ENCODE peak calls at places on chromosomes 11 and 22, in ten cellular contexts. R is mucosa of descending colon; W is fibroblast of lung; M is CD4-positive, CD25-positive, alpha-beta regulatory T cell; N is adipocyte; E is sigmoid colon; F is Peyer's patch; P is SJSA1; U is endothelial cell of umbilical vein; H is upper lobe of left lung. Y is an unnamed sample. For H3K36me3, the result is how much of the 10 kb centered on the place peaks cover.

GRCh38 chr11:2569321-2569721 is 124.5 kb downstream of the KCNQ1 start:
- DNase-seq in R (peak), W (no peak), M (no peak), N (peak), E (peak), F (no peak), P (no peak), U (no peak), H (peak), Y (no peak)

GRCh38 chr11:74570266-74571061 is 21.9 kb upstream of the POLD3 start:
- DNase-seq in R (no peak), W (peak), M (peak), N (peak), E (no peak), F (peak), P (no peak), U (peak), H (no peak), Y (no peak)

GRCh38 chr11:133900176-133901105 is 55.1 kb upstream of the SPATA19 start:
- DNase-seq in R (no peak), W (no peak), M (no peak), N (no peak), E (peak), F (peak), P (no peak), U (no peak), H (no peak), Y (no peak)

GRCh38 chr11:6259638-6260019 is at the start of gene CCKBR:
- DNase-seq in R (peak), W (no peak), M (peak), N (no peak), E (peak), F (no peak), P (no peak), U (no peak), H (peak), Y (peak)

GRCh38 chr11:84819128-84819527 is 808.0 kb downstream of the DLG2 start:
- DNase-seq in R (no peak), W (no peak), M (no peak), N (peak), E (no peak), F (no peak), P (no peak), U (no peak), H (no peak), Y (no peak)

GRCh38 chr11:18239655-18240054 is 3.1 kb upstream of the SAA4 start:
- DNase-seq in R (no peak), W (no peak), M (no peak), N (no peak), E (no peak), F (no peak), P (no peak), U (no peak), H (no peak), Y (no peak)

GRCh38 chr11:65501530-65502273 is 2.9 kb downstream of the MALAT1 start:
- DNase-seq in R (no peak), W (peak), M (peak), N (peak), E (peak), F (peak), P (no peak), U (peak), H (no peak), Y (no peak)

GRCh38 chr11:46553746-46554204 is 40.0 kb downstream of the AMBRA1 start:
- DNase-seq in R (no peak), W (no peak), M (no peak), N (no peak), E (no peak), F (no peak), P (no peak), U (peak), H (no peak), Y (no peak)

GRCh38 chr11:75655619-75656018 is 13.2 kb downstream of the MAP6 start:
- DNase-seq in R (no peak), W (no peak), M (no peak), N (peak), E (no peak), F (no peak), P (no peak), U (no peak), H (no peak), Y (no peak)

GRCh38 chr11:58004664-58005063 is 19.0 kb upstream of the OR9Q1 start:
- DNase-seq in R (no peak), W (no peak), M (no peak), N (no peak), E (no peak), F (no peak), P (no peak), U (peak), H (no peak), Y (no peak)

GRCh38 chr22:46984751-46985506 is 222.5 kb downstream of the TBC1D22A start:
- DNase-seq in R (no peak), W (peak), M (no peak), N (peak), E (no peak), F (peak), P (no peak), U (peak), H (no peak), Y (peak)

GRCh38 chr11:88179141-88179540 is 3.9 kb upstream of the RAB38 start:
- DNase-seq in R (no peak), W (no peak), M (no peak), N (no peak), E (no peak), F (no peak), P (no peak), U (no peak), H (no peak), Y (no peak)

GRCh38 chr11:117449111-117449693 is 121.5 kb downstream of the CEP164 start:
- DNase-seq in R (no peak), W (no peak), M (no peak), N (no peak), E (peak), F (no peak), P (peak), U (no peak), H (no peak), Y (no peak)

GRCh38 chr11:126991596-126991995 is 9.0 kb downstream of the KIRREL3 start:
- DNase-seq in R (no peak), W (no peak), M (no peak), N (peak), E (no peak), F (no peak), P (no peak), U (no peak), H (no peak), Y (no peak)

GRCh38 chr11:61828629-61829407 is 718 bp downstream of the FADS2 start:
- DNase-seq in R (no peak), W (peak), M (no peak), N (peak), E (peak), F (no peak), P (no peak), U (peak), H (peak), Y (no peak)

GRCh38 chr22:29658171-29658570 is 54.7 kb downstream of the NF2 start:
- DNase-seq in R (no peak), W (no peak), M (no peak), N (no peak), E (no peak), F (no peak), P (no peak), U (no peak), H (no peak), Y (no peak)

GRCh38 chr11:65169164-65169641 is 830 bp upstream of the SPDYC start:
- DNase-seq in R (no peak), W (no peak), M (no peak), N (no peak), E (no peak), F (peak), P (peak), U (peak), H (no peak), Y (no peak)

GRCh38 chr22:17205432-17205831 is 13.8 kb downstream of the ADA2 start:
- DNase-seq in R (no peak), W (no peak), M (peak), N (no peak), E (no peak), F (no peak), P (no peak), U (no peak), H (no peak), Y (no peak)

GRCh38 chr11:47797633-47798032 is 30.5 kb upstream of the FNBP4 start:
- DNase-seq in R (no peak), W (peak), M (no peak), N (no peak), E (no peak), F (no peak), P (no peak), U (peak), H (no peak), Y (no peak)

GRCh38 chr11:96014234-96014633 is 90.3 kb upstream of the MTMR2 start:
- DNase-seq in R (no peak), W (peak), M (peak), N (peak), E (no peak), F (no peak), P (no peak), U (no peak), H (no peak), Y (no peak)

GRCh38 chr11:114072978-114073377 is 13.5 kb downstream of the ZBTB16 start:
- DNase-seq in R (no peak), W (no peak), M (no peak), N (no peak), E (peak), F (no peak), P (no peak), U (no peak), H (no peak), Y (peak)

GRCh38 chr11:110069158-110069737 is 23.9 kb upstream of the ZC3H12C start:
- DNase-seq in R (peak), W (peak), M (no peak), N (peak), E (peak), F (peak), P (peak), U (peak), H (no peak), Y (no peak)

GRCh38 chr11:76185511-76185910 is 20.8 kb downstream of the WNT11 start:
- DNase-seq in R (no peak), W (no peak), M (no peak), N (no peak), E (no peak), F (no peak), P (no peak), U (no peak), H (no peak), Y (no peak)

GRCh38 chr11:68262544-68262827 is 9.3 kb downstream of the C11orf24 start:
- DNase-seq in R (no peak), W (no peak), M (no peak), N (no peak), E (no peak), F (no peak), P (no peak), U (no peak), H (no peak), Y (no peak)

GRCh38 chr22:31097941-31098632 is 9.3 kb downstream of the SELENOM start:
- DNase-seq in R (no peak), W (no peak), M (no peak), N (no peak), E (no peak), F (no peak), P (no peak), U (no peak), H (no peak), Y (no peak)

GRCh38 chr22:31096637-31097274 is 10.6 kb downstream of the SELENOM start:
- DNase-seq in R (peak), W (no peak), M (no peak), N (no peak), E (no peak), F (no peak), P (peak), U (no peak), H (peak), Y (no peak)

GRCh38 chr22:31094741-31095140 is 12.6 kb downstream of the SELENOM start:
- DNase-seq in R (no peak), W (no peak), M (no peak), N (no peak), E (no peak), F (no peak), P (no peak), U (no peak), H (no peak), Y (no peak)

GRCh38 chr22:31093956-31094622 is 13.0 kb downstream of the SMTN start:
- DNase-seq in R (no peak), W (no peak), M (no peak), N (no peak), E (peak), F (no peak), P (peak), U (no peak), H (no peak), Y (no peak)

DNA sequence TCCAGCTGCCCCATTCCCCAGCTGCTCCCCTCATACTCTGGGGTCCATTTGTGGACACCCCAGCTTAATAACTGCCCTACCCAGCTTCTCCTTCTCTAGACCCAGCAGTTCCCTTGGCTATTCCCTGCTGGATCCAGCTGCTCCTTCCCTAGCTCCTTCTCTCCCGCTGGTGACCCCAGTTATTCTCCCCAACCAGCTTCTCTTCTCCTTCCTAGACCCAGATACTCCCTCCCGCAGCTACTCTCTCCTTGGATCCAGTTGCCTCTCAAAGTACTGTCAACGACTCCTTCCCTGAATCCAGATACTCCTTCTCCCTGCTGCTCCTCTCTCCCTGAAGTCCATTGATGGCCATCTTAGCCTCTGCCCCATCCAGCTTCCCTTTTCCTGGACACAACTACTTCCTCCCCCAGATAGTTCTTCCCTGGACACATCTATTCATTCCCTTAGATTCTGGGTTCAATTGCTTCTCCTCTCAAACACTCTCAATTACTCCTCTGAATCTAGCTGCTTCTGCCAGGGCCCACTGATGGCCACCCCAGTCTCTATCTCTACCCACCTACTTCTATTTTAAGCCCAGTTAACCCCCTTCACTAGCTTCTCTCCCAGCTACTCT is 11.6 kb downstream of the SELENOM start:
- DNase-seq in R (no peak), W (no peak), M (no peak), N (no peak), E (no peak), F (no peak), P (no peak), U (no peak), H (no peak), Y (no peak)
- H3K36me3 ChIP-seq in R (under half), W (half or more), M (under half), N (half or more), E (half or more), F (under half), P (half or more), U (half or more), H (half or more), Y (under half)

DNA sequence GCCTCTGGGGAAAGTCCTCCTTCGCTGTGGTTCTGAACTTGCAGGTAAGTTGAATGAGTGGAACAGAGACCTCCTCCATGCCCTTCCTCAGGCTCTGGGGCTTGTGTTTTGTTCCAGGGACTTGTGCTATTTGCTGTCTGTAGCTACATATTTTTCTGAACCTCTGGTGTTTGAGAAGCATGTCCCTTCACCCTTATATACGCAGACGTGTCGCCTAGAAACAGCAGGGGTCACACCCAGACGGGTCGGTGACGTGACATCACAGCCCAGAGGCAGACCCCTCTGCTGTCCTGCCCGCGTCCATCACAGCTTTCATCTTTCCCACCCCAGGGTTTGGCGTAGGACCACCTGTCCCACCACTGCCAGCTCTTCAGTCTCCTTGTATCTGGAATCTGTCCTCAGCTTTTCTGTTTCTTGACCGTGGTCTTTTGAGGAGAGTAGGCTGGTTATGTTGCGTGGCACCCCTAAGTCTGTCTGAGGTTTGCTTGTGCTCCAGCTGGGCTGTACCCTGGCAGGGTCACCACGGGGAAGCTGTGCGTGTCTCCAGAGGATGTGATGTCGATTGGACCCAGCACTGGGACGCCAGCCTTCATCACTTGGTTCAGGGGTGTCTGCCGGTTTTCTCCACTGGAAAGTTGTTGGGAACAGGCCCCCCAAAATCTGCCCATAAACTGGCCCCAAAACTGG is 13.4 kb upstream of the MUC5B start:
- DNase-seq in R (peak), W (no peak), M (no peak), N (no peak), E (peak), F (peak), P (no peak), U (no peak), H (no peak), Y (no peak)
- H3K36me3 ChIP-seq in R (under half), W (under half), M (under half), N (under half), E (under half), F (under half), P (under half), U (under half), H (under half), Y (under half)

DNA sequence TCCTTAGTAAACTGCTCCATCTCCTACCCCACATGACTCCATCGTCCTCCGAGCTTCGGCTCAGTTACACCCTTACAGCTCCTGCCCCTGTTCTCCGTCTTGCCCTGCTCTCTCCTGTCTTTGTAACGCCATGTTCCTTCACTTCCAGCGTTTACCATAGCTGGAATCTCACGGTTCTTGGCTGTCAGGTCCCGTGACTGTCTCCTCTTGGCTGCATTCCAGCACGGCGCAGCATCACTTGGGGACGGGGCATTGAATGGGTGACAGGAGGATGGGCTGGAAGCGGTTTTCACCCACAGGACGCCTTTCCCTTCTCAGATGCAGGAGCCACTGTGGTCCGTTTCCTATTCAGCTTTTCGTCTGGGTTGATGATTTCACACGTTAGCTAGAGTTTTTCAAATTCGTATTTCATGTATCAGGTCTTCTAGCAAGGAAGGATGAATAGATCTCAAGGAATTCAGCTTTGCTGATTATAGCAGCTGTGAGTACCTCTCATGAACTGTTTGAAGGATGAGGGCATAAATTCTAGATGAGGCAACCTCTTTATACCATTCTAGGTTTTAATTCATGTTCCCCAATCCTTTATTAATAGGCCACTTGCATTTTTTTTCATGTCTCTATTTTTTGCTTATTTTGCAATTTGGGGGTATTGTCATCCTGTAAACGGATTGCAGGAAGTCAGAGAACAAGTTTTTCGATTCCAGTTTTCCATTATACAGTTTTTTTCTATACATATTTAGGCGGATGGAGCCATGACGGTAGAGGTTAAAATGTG is 29.1 kb downstream of the ZBED4 start:
- DNase-seq in R (no peak), W (no peak), M (no peak), N (no peak), E (no peak), F (no peak), P (no peak), U (no peak), H (no peak), Y (no peak)
- H3K36me3 ChIP-seq in R (under half), W (under half), M (under half), N (under half), E (under half), F (under half), P (under half), U (under half), H (under half), Y (under half)

GRCh38 chr11:490186-490929 is 16.7 kb downstream of the RNH1 start:
- DNase-seq in R (peak), W (no peak), M (no peak), N (no peak), E (no peak), F (no peak), P (no peak), U (no peak), H (peak), Y (no peak)

GRCh38 chr11:488992-489391 is 18.1 kb downstream of the RNH1 start:
- DNase-seq in R (peak), W (no peak), M (no peak), N (no peak), E (no peak), F (no peak), P (no peak), U (no peak), H (peak), Y (no peak)

GRCh38 chr11:490930-491260 is 16.1 kb downstream of the RNH1 start:
- DNase-seq in R (peak), W (no peak), M (no peak), N (no peak), E (no peak), F (no peak), P (no peak), U (no peak), H (no peak), Y (no peak)

GRCh38 chr11:488579-488978 is 18.5 kb downstream of the RNH1 start:
- DNase-seq in R (no peak), W (no peak), M (no peak), N (no peak), E (no peak), F (no peak), P (no peak), U (no peak), H (peak), Y (no peak)

GRCh38 chr11:489610-490185 is 17.3 kb downstream of the RNH1 start:
- DNase-seq in R (peak), W (no peak), M (no peak), N (no peak), E (no peak), F (no peak), P (no peak), U (no peak), H (peak), Y (no peak)
- H3K36me3 ChIP-seq in R (under half), W (under half), M (under half), N (under half), E (under half), F (under half), P (under half), U (under half), H (under half), Y (under half)

GRCh38 chr11:70490723-70491558 is 92.6 kb downstream of the CTTN start:
- DNase-seq in R (no peak), W (no peak), M (no peak), N (no peak), E (peak), F (no peak), P (no peak), U (no peak), H (no peak), Y (no peak)
- H3K36me3 ChIP-seq in R (under half), W (under half), M (under half), N (under half), E (under half), F (under half), P (under half), U (under half), H (under half), Y (under half)

GRCh38 chr11:553083-553948 is 7.2 kb downstream of the LMNTD2 start:
- DNase-seq in R (no peak), W (no peak), M (no peak), N (no peak), E (no peak), F (no peak), P (no peak), U (no peak), H (peak), Y (no peak)
- H3K36me3 ChIP-seq in R (under half), W (under half), M (under half), N (under half), E (under half), F (under half), P (under half), U (under half), H (under half), Y (under half)

GRCh38 chr22:49893025-49893424 is 25.2 kb downstream of the ALG12 start:
- DNase-seq in R (no peak), W (no peak), M (no peak), N (no peak), E (no peak), F (no peak), P (no peak), U (no peak), H (no peak), Y (no peak)

GRCh38 chr22:49889071-49889470 is 29.2 kb downstream of the ALG12 start:
- DNase-seq in R (no peak), W (no peak), M (no peak), N (no peak), E (no peak), F (no peak), P (no peak), U (no peak), H (no peak), Y (no peak)

GRCh38 chr22:49894321-49895072 is 23.7 kb downstream of the ALG12 start:
- DNase-seq in R (no peak), W (no peak), M (no peak), N (no peak), E (no peak), F (peak), P (no peak), U (no peak), H (no peak), Y (no peak)

GRCh38 chr22:49896201-49896600 is 22.0 kb downstream of the ALG12 start:
- DNase-seq in R (no peak), W (no peak), M (no peak), N (no peak), E (no peak), F (peak), P (no peak), U (no peak), H (no peak), Y (no peak)

GRCh38 chr22:49892226-49892899 is 25.9 kb downstream of the ALG12 start:
- DNase-seq in R (no peak), W (no peak), M (no peak), N (no peak), E (no peak), F (no peak), P (no peak), U (no peak), H (no peak), Y (no peak)
- H3K36me3 ChIP-seq in R (under half), W (under half), M (under half), N (under half), E (under half), F (under half), P (under half), U (under half), H (under half), Y (under half)

Y was measured in pancreas.